ENCODE peak calls at places on chromosomes 16 and 17, in eight cellular contexts. K, V, R, P, D, Y, Z and B are unnamed samples.

GRCh38 chr17:78640700-78641099 is 63.5 kb upstream of the DNAH17 start:
- DNase-seq in K (no peak), V (no peak), R (no peak), P (no peak), D (no peak), Y (no peak), Z (no peak), B (no peak)

GRCh38 chr16:62256406-62256805 is 220.2 kb upstream of the CDH8 start:
- DNase-seq in K (no peak), V (no peak), R (peak), P (no peak), D (no peak), Y (no peak), Z (no peak), B (no peak)

GRCh38 chr17:82148011-82148410 is 50.0 kb upstream of the FASN start:
- DNase-seq in K (no peak), V (no peak), R (no peak), P (no peak), D (no peak), Y (no peak), Z (no peak), B (no peak)

GRCh38 chr17:28324776-28325175 is 5.8 kb downstream of the TMEM97 start:
- DNase-seq in K (peak), V (no peak), R (no peak), P (no peak), D (no peak), Y (no peak), Z (no peak), B (no peak)

GRCh38 chr16:30557397-30557949 is 701 bp downstream of the ZNF764 start:
- DNase-seq in K (no peak), V (no peak), R (no peak), P (no peak), D (no peak), Y (no peak), Z (no peak), B (peak)

GRCh38 chr16:67195676-67196075 is 3.3 kb upstream of the ELMO3 start:
- DNase-seq in K (no peak), V (no peak), R (no peak), P (no peak), D (no peak), Y (no peak), Z (no peak), B (no peak)

GRCh38 chr17:40558651-40559015 is 6.6 kb downstream of the CCR7 start:
- DNase-seq in K (no peak), V (no peak), R (no peak), P (no peak), D (no peak), Y (no peak), Z (no peak), B (no peak)

GRCh38 chr17:15377608-15378007 is 36.2 kb upstream of the TEKT3 start:
- DNase-seq in K (no peak), V (no peak), R (no peak), P (peak), D (peak), Y (no peak), Z (no peak), B (peak)

GRCh38 chr17:77619326-77619725 is 339.2 kb upstream of the TNRC6C start:
- DNase-seq in K (no peak), V (no peak), R (no peak), P (no peak), D (no peak), Y (no peak), Z (no peak), B (no peak)

GRCh38 chr17:29570521-29570920 is 2.0 kb downstream of the TP53I13 start:
- DNase-seq in K (no peak), V (no peak), R (no peak), P (no peak), D (no peak), Y (no peak), Z (no peak), B (no peak)

GRCh38 chr17:74354123-74354522 is 7.5 kb downstream of the BTBD17 start:
- DNase-seq in K (peak), V (no peak), R (peak), P (no peak), D (peak), Y (no peak), Z (no peak), B (no peak)

GRCh38 chr16:87895641-87896141 is 26.4 kb upstream of the SLC7A5 start:
- DNase-seq in K (peak), V (peak), R (no peak), P (peak), D (no peak), Y (no peak), Z (no peak), B (peak)

GRCh38 chr17:17075037-17075755 is 32.9 kb downstream of the MPRIP start:
- DNase-seq in K (no peak), V (peak), R (no peak), P (peak), D (no peak), Y (peak), Z (no peak), B (peak)

GRCh38 chr17:7324438-7324779 is 4.7 kb downstream of the NEURL4 start:
- DNase-seq in K (no peak), V (no peak), R (no peak), P (no peak), D (no peak), Y (no peak), Z (no peak), B (no peak)

GRCh38 chr17:79897243-79898063 is 58.2 kb upstream of the CBX4 start:
- DNase-seq in K (no peak), V (no peak), R (no peak), P (no peak), D (no peak), Y (no peak), Z (no peak), B (no peak)

GRCh38 chr16:30065943-30066881 is 652 bp downstream of the ALDOA start:
- DNase-seq in K (no peak), V (no peak), R (peak), P (peak), D (no peak), Y (peak), Z (no peak), B (peak)

GRCh38 chr17:50210249-50211225 is 9.1 kb upstream of the COL1A1 start:
- DNase-seq in K (no peak), V (peak), R (peak), P (peak), D (no peak), Y (peak), Z (no peak), B (peak)

GRCh38 chr16:27110524-27110896 is 43.8 kb downstream of the C16orf82 start:
- DNase-seq in K (no peak), V (no peak), R (no peak), P (peak), D (no peak), Y (no peak), Z (no peak), B (peak)

GRCh38 chr16:72805486-72805885 is 242.4 kb downstream of the ZFHX3 start:
- DNase-seq in K (no peak), V (no peak), R (no peak), P (no peak), D (no peak), Y (no peak), Z (no peak), B (no peak)

GRCh38 chr16:89581045-89581695 is 5.6 kb downstream of the CPNE7 start:
- DNase-seq in K (no peak), V (peak), R (peak), P (peak), D (no peak), Y (peak), Z (no peak), B (peak)

GRCh38 chr16:88868974-88869672 is 2.7 kb upstream of the PABPN1L start:
- DNase-seq in K (no peak), V (no peak), R (no peak), P (no peak), D (no peak), Y (no peak), Z (no peak), B (no peak)

GRCh38 chr16:81693467-81694303 is 85.4 kb upstream of the PLCG2 start:
- DNase-seq in K (no peak), V (no peak), R (no peak), P (no peak), D (no peak), Y (peak), Z (no peak), B (peak)

GRCh38 chr16:4847774-4848587 is 700 bp downstream of the UBN1 start:
- DNase-seq in K (no peak), V (peak), R (peak), P (peak), D (peak), Y (peak), Z (no peak), B (peak)

GRCh38 chr16:82481455-82481854 is 145.3 kb upstream of the CDH13 start:
- DNase-seq in K (no peak), V (no peak), R (no peak), P (peak), D (no peak), Y (no peak), Z (no peak), B (no peak)

GRCh38 chr16:51119576-51120288 is 31.3 kb downstream of the SALL1 start:
- DNase-seq in K (no peak), V (peak), R (no peak), P (no peak), D (no peak), Y (no peak), Z (no peak), B (no peak)

GRCh38 chr17:50462446-50462845 is 6.2 kb downstream of the CHAD start:
- DNase-seq in K (no peak), V (no peak), R (no peak), P (no peak), D (no peak), Y (no peak), Z (no peak), B (no peak)

GRCh38 chr16:12067714-12068401 is 91.3 kb downstream of the SNX29 start:
- DNase-seq in K (peak), V (peak), R (peak), P (peak), D (peak), Y (peak), Z (peak), B (peak)